ENCODE peak calls at places on chromosomes 12 and 14, in nine cellular contexts. D is activated T-cell treated with anti-CD3 and anti-CD28 coated beads for 48 hours; Q is foreskin fibroblast; X is HTR-8/SVneo; M is neural progenitor cell; C is stimulated activated naive B cell treated with anti-CD40 and anti-IgM and Interleukin-4, amounts not matched to agents 10 μg/mL and 1 μg/mL and 100 μg/mL, for 72 hours; V is SW 1271; Z is skeletal muscle cell; K is effector memory CD4-positive, alpha-beta T cell. W is an unnamed sample.

GRCh38 chr12:57895337-57896138 is 45.8 kb upstream of the ATP23 start:
- DNase-seq in Q (peak), D (no peak), X (no peak), C (no peak), K (no peak), Z (no peak), V (no peak), M (no peak), W (no peak)

GRCh38 chr14:24167527-24168114 is 4.3 kb upstream of the REC8 start:
- DNase-seq in K (no peak), C (no peak), M (no peak), Q (no peak), X (no peak), V (no peak), Z (no peak), D (no peak), W (no peak)

GRCh38 chr14:98949031-98949430 is 323.0 kb downstream of the BCL11B start:
- DNase-seq in X (no peak), M (no peak), Q (no peak), K (no peak), Z (no peak), V (no peak), C (no peak), D (no peak), W (no peak)

GRCh38 chr12:2149091-2149490 is 96.3 kb downstream of the CACNA1C start:
- DNase-seq in C (no peak), M (no peak), K (no peak), D (no peak), Q (no peak), X (no peak), V (no peak), Z (no peak), W (no peak)

GRCh38 chr14:64539186-64539552 is 1.4 kb upstream of the HSPA2 start:
- DNase-seq in C (no peak), Q (peak), D (no peak), Z (no peak), M (no peak), K (no peak), X (peak), V (peak), W (no peak)

GRCh38 chr14:60353410-60353809 is 104.4 kb downstream of the PPM1A start:
- DNase-seq in Z (no peak), V (no peak), Q (no peak), D (no peak), C (no peak), X (no peak), K (no peak), M (no peak), W (no peak)

GRCh38 chr12:95998611-95999300 is 2.6 kb upstream of the HAL start:
- DNase-seq in C (peak), K (no peak), Z (peak), Q (peak), X (peak), V (peak), M (peak), D (peak), W (peak)

GRCh38 chr12:27965411-27965810 is 7.1 kb downstream of the PTHLH start:
- DNase-seq in V (peak), X (no peak), M (no peak), Z (no peak), C (no peak), K (no peak), D (no peak), Q (no peak), W (no peak)

GRCh38 chr14:62614117-62614516 is 431.1 kb downstream of the KCNH5 start:
- DNase-seq in D (no peak), Q (no peak), V (no peak), C (no peak), X (no peak), K (no peak), M (peak), Z (no peak), W (no peak)

GRCh38 chr12:47078733-47079364 is 572 bp upstream of the PCED1B start:
- DNase-seq in X (no peak), K (no peak), V (no peak), M (peak), C (no peak), Z (no peak), D (no peak), Q (no peak), W (peak)

GRCh38 chr12:54304187-54304810 is 3.5 kb upstream of the NFE2 start:
- DNase-seq in Z (no peak), K (no peak), M (no peak), Q (no peak), C (peak), D (no peak), V (no peak), X (peak), W (peak)

GRCh38 chr12:2281446-2281845 is 228.7 kb downstream of the CACNA1C start:
- DNase-seq in Q (no peak), M (no peak), D (no peak), C (no peak), K (no peak), X (no peak), Z (no peak), V (no peak), W (no peak)

GRCh38 chr12:122452701-122453285 is 30.3 kb upstream of the CLIP1 start:
- DNase-seq in D (no peak), K (no peak), M (no peak), Z (no peak), V (no peak), C (no peak), Q (no peak), X (no peak), W (no peak)